ENCODE peak calls at places on chromosomes 1 and 21, in nine cellular contexts. Y is GM06990, H is lower lobe of right lung, R is transverse colon, L is neural progenitor cell, S is upper lobe of right lung, B is heart left ventricle, E is stomach, C is kidney. X is an unnamed sample.
A peak's percentile ranks its signal among the peaks of the same experiment; 100 is the strongest.

GRCh38 chr1:182002570-182002969 is 58.9 kb downstream of the ZNF648 start:
- DNase-seq in Y (no peak), H (no peak), R (no peak), L (no peak), S (no peak), B (no peak), E (no peak), C (no peak), X (no peak)

GRCh38 chr1:44442791-44443190 is 37.7 kb downstream of the RNF220 start:
- DNase-seq in Y (no peak), H (no peak), R (no peak), L (no peak), S (no peak), B (no peak), E (no peak), C (no peak), X (no peak)

GRCh38 chr1:21378705-21379494 is 61.0 kb upstream of the NBPF3 start:
- DNase-seq in Y (no peak), H (no peak), R (no peak), L (no peak), S (no peak), B (no peak), E (peak; percentile 34), C (peak; percentile 75), X (no peak)

GRCh38 chr1:204380293-204380831 is 20.6 kb upstream of the PLEKHA6 start:
- DNase-seq in Y (no peak), H (no peak), R (no peak), L (no peak), S (no peak), B (no peak), E (no peak), C (no peak), X (no peak)

GRCh38 chr21:42683371-42684108 is 30.1 kb downstream of the PDE9A start:
- DNase-seq in Y (no peak), H (no peak), R (no peak), L (no peak), S (no peak), B (no peak), E (no peak), C (no peak), X (no peak)

GRCh38 chr1:112806090-112806642 is 91.0 kb upstream of the PPM1J start:
- DNase-seq in Y (no peak), H (no peak), R (no peak), L (no peak), S (no peak), B (no peak), E (no peak), C (no peak), X (no peak)

GRCh38 chr1:245825128-245825901 is 670.5 kb downstream of the KIF26B start:
- DNase-seq in Y (no peak), H (no peak), R (no peak), L (no peak), S (no peak), B (peak; percentile 34), E (no peak), C (no peak), X (no peak)

GRCh38 chr1:84272401-84272800 is 29.1 kb upstream of the SAMD13 start:
- DNase-seq in Y (no peak), H (no peak), R (peak; percentile 81), L (no peak), S (no peak), B (no peak), E (peak; percentile 77), C (no peak), X (no peak)

GRCh38 chr1:221800831-221801610 is 59.1 kb upstream of the DUSP10 start:
- DNase-seq in Y (no peak), H (no peak), R (no peak), L (no peak), S (no peak), B (no peak), E (no peak), C (no peak), X (no peak)

GRCh38 chr1:22410928-22411495 is 40.6 kb upstream of the ZBTB40 start:
- DNase-seq in Y (no peak), H (no peak), R (no peak), L (no peak), S (no peak), B (no peak), E (peak; percentile 23), C (no peak), X (no peak)

GRCh38 chr1:154406572-154406879 is 1.4 kb downstream of the IL6R start:
- DNase-seq in Y (no peak), H (no peak), R (no peak), L (no peak), S (no peak), B (no peak), E (no peak), C (no peak), X (no peak)

GRCh38 chr1:156676820-156677615 is at the start of gene NES:
- DNase-seq in Y (no peak), H (no peak), R (peak; percentile 50), L (peak; percentile 95), S (no peak), B (peak; percentile 91), E (no peak), C (peak; percentile 91), X (no peak)

GRCh38 chr1:156675715-156676311 is 1.4 kb downstream of the NES start:
- DNase-seq in Y (no peak), H (no peak), R (no peak), L (peak; percentile 65), S (no peak), B (peak; percentile 81), E (no peak), C (no peak), X (no peak)

GRCh38 chr1:156676450-156676819 is 772 bp downstream of the NES start:
- DNase-seq in Y (no peak), H (no peak), R (no peak), L (no peak), S (no peak), B (no peak), E (no peak), C (no peak), X (no peak)

GRCh38 chr1:156680056-156680455 is 2.8 kb upstream of the NES start:
- DNase-seq in Y (no peak), H (no peak), R (no peak), L (no peak), S (no peak), B (no peak), E (no peak), C (no peak), X (no peak)

GRCh38 chr1:156677616-156678596 is 699 bp upstream of the NES start:
- DNase-seq in Y (peak; percentile 56), H (peak; percentile 62), R (peak; percentile 56), L (peak; percentile 90), S (no peak), B (peak; percentile 89), E (peak; percentile 54), C (no peak), X (no peak)
- TF ChIP-seq CTCF in Y (peak; percentile 83), H (peak; percentile 75), R (peak; percentile 79), L (peak; percentile 95), S (peak; percentile 80), B (peak; percentile 84), E (peak; percentile 69), C (peak; percentile 67), X (peak; percentile 82)

GRCh38 chr1:80893140-80893539 is 907.6 kb upstream of the ADGRL2 start:
- DNase-seq in Y (no peak), H (no peak), R (no peak), L (no peak), S (no peak), B (no peak), E (no peak), C (no peak), X (no peak)
- H3K4me3 ChIP-seq in Y (no peak overlapping the region), H (no peak overlapping the region), R (no peak overlapping the region), L (no peak overlapping the region), S (no peak overlapping the region), B (no peak overlapping the region), E (no peak overlapping the region), C (no peak overlapping the region), X (no peak overlapping the region)

GRCh38 chr1:234149217-234149616 is 224.0 kb upstream of the COA6 start:
- DNase-seq in Y (no peak), H (no peak), R (no peak), L (no peak), S (no peak), B (no peak), E (no peak), C (no peak), X (no peak)

GRCh38 chr1:234148816-234149215 is 224.4 kb upstream of the COA6 start:
- DNase-seq in Y (no peak), H (no peak), R (no peak), L (no peak), S (no peak), B (no peak), E (no peak), C (no peak), X (no peak)

GRCh38 chr1:234150892-234151291 is 222.4 kb upstream of the COA6 start:
- DNase-seq in Y (no peak), H (no peak), R (no peak), L (no peak), S (no peak), B (no peak), E (no peak), C (no peak), X (no peak)

DNA sequence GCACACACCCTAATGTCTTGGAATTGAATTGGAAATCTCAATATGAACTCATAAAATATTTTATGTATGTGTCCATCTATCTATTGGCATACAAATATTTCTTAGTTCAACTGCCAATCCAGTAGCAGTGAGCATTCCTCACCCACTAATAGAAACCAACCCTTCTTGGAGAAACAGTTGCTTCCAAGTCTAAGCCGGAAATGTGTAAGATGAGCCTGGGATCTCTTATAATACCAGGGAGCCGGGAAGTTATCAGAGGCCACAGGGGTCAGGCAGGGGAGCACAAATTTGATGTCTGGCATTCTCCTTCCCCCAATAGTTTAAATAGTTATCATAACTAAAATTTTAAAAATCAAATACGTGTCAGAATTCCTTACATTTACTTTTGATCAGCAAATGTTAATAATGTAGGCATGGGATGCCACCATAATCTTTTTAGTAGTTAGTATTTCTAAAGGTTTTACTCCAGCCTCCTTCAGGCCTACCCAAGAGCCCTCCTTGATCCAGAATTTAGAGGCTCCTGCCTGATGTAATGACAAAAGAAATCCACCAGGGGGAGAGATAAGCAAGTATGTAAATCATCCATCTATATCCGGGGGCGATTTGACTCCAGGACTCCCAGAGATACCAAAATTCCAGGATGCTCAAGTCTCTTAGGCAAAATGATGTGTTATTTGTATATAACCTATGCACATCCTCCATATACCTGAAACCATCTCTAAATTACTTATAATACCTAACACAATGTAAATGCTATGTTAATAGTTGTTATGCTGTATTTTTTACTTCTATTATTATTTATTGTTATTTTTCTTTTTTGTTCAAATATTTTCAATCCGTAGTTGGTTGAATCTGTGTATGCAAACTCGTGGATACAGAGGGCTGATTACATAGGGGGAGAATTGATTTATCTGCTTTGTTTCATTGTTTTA is 218.7 kb upstream of the COA6 start:
- DNase-seq in Y (no peak), H (no peak), R (no peak), L (peak; percentile 84), S (no peak), B (no peak), E (no peak), C (no peak), X (peak; percentile 26)
- TF ChIP-seq CTCF in Y (peak; percentile 77), H (peak; percentile 85), R (peak; percentile 77), L (peak; percentile 80), S (peak; percentile 87), B (peak; percentile 78), E (peak; percentile 84), C (peak; percentile 41), X (peak; percentile 71)

GRCh38 chr1:248740876-248741275 is 14.7 kb downstream of the LYPD8 start:
- DNase-seq in Y (no peak), H (no peak), R (no peak), L (no peak), S (peak; percentile 45), B (no peak), E (no peak), C (no peak), X (no peak)
- H3K4me3 ChIP-seq in Y (no peak overlapping the region), H (no peak overlapping the region), R (no peak overlapping the region), L (no peak overlapping the region), S (no peak overlapping the region), B (no peak overlapping the region), E (no peak overlapping the region), C (no peak overlapping the region), X (no peak overlapping the region)